ENCODE peak calls at places on chromosomes 4 and X, in ten cellular contexts. One of them, this sample, is unnamed.

GRCh38 chrX:49171752-49172279 is at the start of gene PLP2:
- DNase-seq in GM10248: peak
- DNase-seq in COR-L47: peak
- DNase-seq in T-helper 9 cell: peak
- DNase-seq in activated CD4-positive, alpha-beta T cell treated with anti-CD3 and anti-CD28 coated beads for 36 hours: peak
- DNase-seq in A549: peak
- DNase-seq in kidney glomerular epithelial cell: peak
- DNase-seq in NCI-H2081 treated with DMSO at 0.1 percent for 48 hours: peak
- DNase-seq in RPMI7951: peak
- DNase-seq in breast epithelium: peak
- DNase-seq in this sample: no peak

GRCh38 chr4:62740296-62740695 is 1540.2 kb downstream of the ADGRL3 start:
- DNase-seq in NCI-H2081 treated with DMSO at 0.1 percent for 48 hours: no peak
- DNase-seq in breast epithelium: no peak
- DNase-seq in T-helper 9 cell: no peak
- DNase-seq in kidney glomerular epithelial cell: no peak
- DNase-seq in COR-L47: no peak
- DNase-seq in activated CD4-positive, alpha-beta T cell treated with anti-CD3 and anti-CD28 coated beads for 36 hours: no peak
- DNase-seq in RPMI7951: no peak
- DNase-seq in GM10248: no peak
- DNase-seq in A549: no peak
- DNase-seq in this sample: no peak

GRCh38 chrX:73577368-73577767 is 14.4 kb downstream of the CHIC1 start:
- DNase-seq in GM10248: no peak
- DNase-seq in kidney glomerular epithelial cell: peak
- DNase-seq in COR-L47: peak
- DNase-seq in T-helper 9 cell: no peak
- DNase-seq in NCI-H2081 treated with DMSO at 0.1 percent for 48 hours: no peak
- DNase-seq in RPMI7951: peak
- DNase-seq in activated CD4-positive, alpha-beta T cell treated with anti-CD3 and anti-CD28 coated beads for 36 hours: no peak
- DNase-seq in breast epithelium: no peak
- DNase-seq in A549: peak
- DNase-seq in this sample: no peak

GRCh38 chr4:73715659-73716058 is 24.7 kb upstream of the CXCL8 start:
- DNase-seq in T-helper 9 cell: no peak
- DNase-seq in kidney glomerular epithelial cell: no peak
- DNase-seq in A549: no peak
- DNase-seq in RPMI7951: no peak
- DNase-seq in activated CD4-positive, alpha-beta T cell treated with anti-CD3 and anti-CD28 coated beads for 36 hours: no peak
- DNase-seq in GM10248: no peak
- DNase-seq in COR-L47: no peak
- DNase-seq in breast epithelium: no peak
- DNase-seq in NCI-H2081 treated with DMSO at 0.1 percent for 48 hours: no peak
- DNase-seq in this sample: no peak

GRCh38 chrX:11944486-11944885 is 186.4 kb downstream of the MSL3 start:
- DNase-seq in GM10248: peak
- DNase-seq in RPMI7951: peak
- DNase-seq in kidney glomerular epithelial cell: no peak
- DNase-seq in T-helper 9 cell: no peak
- DNase-seq in breast epithelium: no peak
- DNase-seq in activated CD4-positive, alpha-beta T cell treated with anti-CD3 and anti-CD28 coated beads for 36 hours: peak
- DNase-seq in A549: peak
- DNase-seq in NCI-H2081 treated with DMSO at 0.1 percent for 48 hours: peak
- DNase-seq in COR-L47: peak
- DNase-seq in this sample: no peak

GRCh38 chr4:147933316-147933715 is 201.4 kb downstream of the ARHGAP10 start:
- DNase-seq in COR-L47: no peak
- DNase-seq in A549: no peak
- DNase-seq in GM10248: no peak
- DNase-seq in RPMI7951: no peak
- DNase-seq in T-helper 9 cell: no peak
- DNase-seq in kidney glomerular epithelial cell: no peak
- DNase-seq in NCI-H2081 treated with DMSO at 0.1 percent for 48 hours: no peak
- DNase-seq in activated CD4-positive, alpha-beta T cell treated with anti-CD3 and anti-CD28 coated beads for 36 hours: peak
- DNase-seq in breast epithelium: no peak
- DNase-seq in this sample: no peak

GRCh38 chr4:169272265-169272886 is 1.6 kb upstream of the SH3RF1 start:
- DNase-seq in GM10248: peak
- DNase-seq in T-helper 9 cell: no peak
- DNase-seq in A549: no peak
- DNase-seq in RPMI7951: peak
- DNase-seq in breast epithelium: no peak
- DNase-seq in COR-L47: no peak
- DNase-seq in NCI-H2081 treated with DMSO at 0.1 percent for 48 hours: no peak
- DNase-seq in activated CD4-positive, alpha-beta T cell treated with anti-CD3 and anti-CD28 coated beads for 36 hours: no peak
- DNase-seq in kidney glomerular epithelial cell: peak
- DNase-seq in this sample: no peak

GRCh38 chrX:44183329-44183728 is 160.1 kb downstream of the EFHC2 start:
- DNase-seq in A549: no peak
- DNase-seq in COR-L47: peak
- DNase-seq in breast epithelium: no peak
- DNase-seq in GM10248: no peak
- DNase-seq in kidney glomerular epithelial cell: no peak
- DNase-seq in activated CD4-positive, alpha-beta T cell treated with anti-CD3 and anti-CD28 coated beads for 36 hours: no peak
- DNase-seq in T-helper 9 cell: no peak
- DNase-seq in RPMI7951: peak
- DNase-seq in NCI-H2081 treated with DMSO at 0.1 percent for 48 hours: peak
- DNase-seq in this sample: peak

GRCh38 chr4:17535906-17536305 is 20.9 kb downstream of the CLRN2 start:
- DNase-seq in A549: peak
- DNase-seq in RPMI7951: peak
- DNase-seq in COR-L47: no peak
- DNase-seq in kidney glomerular epithelial cell: no peak
- DNase-seq in breast epithelium: no peak
- DNase-seq in GM10248: no peak
- DNase-seq in NCI-H2081 treated with DMSO at 0.1 percent for 48 hours: no peak
- DNase-seq in T-helper 9 cell: no peak
- DNase-seq in activated CD4-positive, alpha-beta T cell treated with anti-CD3 and anti-CD28 coated beads for 36 hours: peak
- DNase-seq in this sample: no peak

GRCh38 chr4:100797791-100798190 is 280.0 kb upstream of the EMCN start:
- DNase-seq in COR-L47: no peak
- DNase-seq in GM10248: no peak
- DNase-seq in T-helper 9 cell: no peak
- DNase-seq in activated CD4-positive, alpha-beta T cell treated with anti-CD3 and anti-CD28 coated beads for 36 hours: no peak
- DNase-seq in kidney glomerular epithelial cell: no peak
- DNase-seq in RPMI7951: no peak
- DNase-seq in A549: no peak
- DNase-seq in breast epithelium: no peak
- DNase-seq in NCI-H2081 treated with DMSO at 0.1 percent for 48 hours: no peak
- DNase-seq in this sample: no peak

GRCh38 chr4:146369446-146369845 is 152.3 kb downstream of the SLC10A7 start:
- DNase-seq in NCI-H2081 treated with DMSO at 0.1 percent for 48 hours: no peak
- DNase-seq in A549: no peak
- DNase-seq in COR-L47: no peak
- DNase-seq in kidney glomerular epithelial cell: no peak
- DNase-seq in RPMI7951: no peak
- DNase-seq in breast epithelium: no peak
- DNase-seq in GM10248: no peak
- DNase-seq in activated CD4-positive, alpha-beta T cell treated with anti-CD3 and anti-CD28 coated beads for 36 hours: no peak
- DNase-seq in T-helper 9 cell: no peak
- DNase-seq in this sample: no peak

GRCh38 chrX:24838624-24839023 is 144.9 kb downstream of the POLA1 start:
- DNase-seq in activated CD4-positive, alpha-beta T cell treated with anti-CD3 and anti-CD28 coated beads for 36 hours: no peak
- DNase-seq in RPMI7951: peak
- DNase-seq in breast epithelium: no peak
- DNase-seq in GM10248: peak
- DNase-seq in COR-L47: peak
- DNase-seq in NCI-H2081 treated with DMSO at 0.1 percent for 48 hours: no peak
- DNase-seq in A549: peak
- DNase-seq in T-helper 9 cell: no peak
- DNase-seq in kidney glomerular epithelial cell: peak
- DNase-seq in this sample: no peak

GRCh38 chr4:147516133-147516532 is 35.2 kb downstream of the EDNRA start:
- DNase-seq in COR-L47: no peak
- DNase-seq in kidney glomerular epithelial cell: no peak
- DNase-seq in T-helper 9 cell: no peak
- DNase-seq in activated CD4-positive, alpha-beta T cell treated with anti-CD3 and anti-CD28 coated beads for 36 hours: no peak
- DNase-seq in A549: no peak
- DNase-seq in breast epithelium: no peak
- DNase-seq in GM10248: no peak
- DNase-seq in RPMI7951: no peak
- DNase-seq in NCI-H2081 treated with DMSO at 0.1 percent for 48 hours: no peak
- DNase-seq in this sample: no peak

GRCh38 chr4:42458686-42459085 is 61.4 kb downstream of the SHISA3 start:
- DNase-seq in NCI-H2081 treated with DMSO at 0.1 percent for 48 hours: no peak
- DNase-seq in kidney glomerular epithelial cell: no peak
- DNase-seq in A549: no peak
- DNase-seq in RPMI7951: no peak
- DNase-seq in breast epithelium: no peak
- DNase-seq in T-helper 9 cell: no peak
- DNase-seq in GM10248: no peak
- DNase-seq in COR-L47: no peak
- DNase-seq in activated CD4-positive, alpha-beta T cell treated with anti-CD3 and anti-CD28 coated beads for 36 hours: no peak
- DNase-seq in this sample: no peak

GRCh38 chr4:140567722-140568121 is 1.0 kb downstream of the UCP1 start:
- DNase-seq in activated CD4-positive, alpha-beta T cell treated with anti-CD3 and anti-CD28 coated beads for 36 hours: no peak
- DNase-seq in COR-L47: no peak
- DNase-seq in A549: no peak
- DNase-seq in RPMI7951: peak
- DNase-seq in NCI-H2081 treated with DMSO at 0.1 percent for 48 hours: no peak
- DNase-seq in kidney glomerular epithelial cell: peak
- DNase-seq in breast epithelium: no peak
- DNase-seq in GM10248: no peak
- DNase-seq in T-helper 9 cell: no peak
- DNase-seq in this sample: no peak